ENCODE peak calls at places on chromosomes 2 and 18, in eight cellular contexts. A is endodermal cell; R is GDM1; V is CD8-positive, alpha-beta memory T cell; X is ELF-1; F is head of caudate nucleus; B is iris pigment epithelial cell; Y is activated CD4-positive, alpha-beta T cell treated with anti-CD3 and anti-CD28 coated beads, Interleukin-2, amount 50 U/mL, for 4 hours. C is an unnamed sample.

GRCh38 chr2:102253140-102253752 is 58.1 kb upstream of the IL1RL1 start:
- DNase-seq in A (no peak), R (no peak), V (peak), X (no peak), F (no peak), B (peak), Y (no peak), C (no peak)

GRCh38 chr2:191582355-191582754 is 95.6 kb upstream of the NABP1 start:
- DNase-seq in A (no peak), R (no peak), V (no peak), X (peak), F (no peak), B (peak), Y (no peak), C (no peak)

GRCh38 chr2:120620025-120620793 is 115.5 kb upstream of the GLI2 start:
- DNase-seq in A (no peak), R (no peak), V (no peak), X (no peak), F (no peak), B (peak), Y (no peak), C (no peak)

GRCh38 chr2:31318360-31319336 is 84.7 kb downstream of the EHD3 start:
- DNase-seq in A (no peak), R (peak), V (peak), X (no peak), F (no peak), B (peak), Y (peak), C (no peak)

GRCh38 chr2:63059434-63060078 is 8.9 kb downstream of the OTX1 start:
- DNase-seq in A (peak), R (no peak), V (no peak), X (no peak), F (no peak), B (no peak), Y (no peak), C (no peak)

GRCh38 chr2:188725981-188726380 is 248.2 kb upstream of the COL3A1 start:
- DNase-seq in A (no peak), R (no peak), V (no peak), X (no peak), F (no peak), B (peak), Y (no peak), C (no peak)

GRCh38 chr2:47264183-47264582 is 109.1 kb upstream of the STPG4 start:
- DNase-seq in A (peak), R (no peak), V (no peak), X (no peak), F (peak), B (no peak), Y (no peak), C (peak)

GRCh38 chr2:107591541-107591940 is 235.2 kb upstream of the RGPD4 start:
- DNase-seq in A (no peak), R (no peak), V (no peak), X (no peak), F (no peak), B (peak), Y (no peak), C (no peak)

GRCh38 chr2:231189571-231190495 is 8.6 kb upstream of the ARMC9 start:
- DNase-seq in A (no peak), R (no peak), V (no peak), X (peak), F (no peak), B (no peak), Y (no peak), C (no peak)

GRCh38 chr18:10379511-10379910 is 74.9 kb upstream of the APCDD1 start:
- DNase-seq in A (no peak), R (no peak), V (no peak), X (no peak), F (no peak), B (no peak), Y (no peak), C (no peak)

GRCh38 chr2:39492095-39492590 is 55.1 kb upstream of the MAP4K3 start:
- DNase-seq in A (no peak), R (no peak), V (no peak), X (no peak), F (no peak), B (peak), Y (no peak), C (no peak)

GRCh38 chr2:43139996-43140621 is 86.3 kb downstream of the ZFP36L2 start:
- DNase-seq in A (peak), R (no peak), V (no peak), X (peak), F (no peak), B (no peak), Y (no peak), C (no peak)

GRCh38 chr2:9745153-9745899 is 97.9 kb upstream of the TAF1B start:
- DNase-seq in A (no peak), R (no peak), V (no peak), X (no peak), F (no peak), B (no peak), Y (no peak), C (no peak)

GRCh38 chr18:79863161-79863945 is 65.6 kb downstream of the KCNG2 start:
- DNase-seq in A (peak), R (no peak), V (no peak), X (no peak), F (no peak), B (no peak), Y (no peak), C (no peak)

GRCh38 chr18:8366656-8367055 is 242.6 kb upstream of the RAB12 start:
- DNase-seq in A (peak), R (no peak), V (no peak), X (peak), F (no peak), B (no peak), Y (no peak), C (no peak)

GRCh38 chr2:43707255-43707654 is 31.0 kb upstream of the C1GALT1C1L start:
- DNase-seq in A (no peak), R (no peak), V (no peak), X (peak), F (no peak), B (peak), Y (no peak), C (no peak)

GRCh38 chr2:201127570-201127969 is 11.6 kb downstream of the CFLAR start:
- DNase-seq in A (no peak), R (no peak), V (no peak), X (no peak), F (peak), B (peak), Y (peak), C (peak)

GRCh38 chr18:48989304-48990284 is 38.8 kb upstream of the SMAD7 start:
- DNase-seq in A (peak), R (no peak), V (no peak), X (no peak), F (no peak), B (no peak), Y (no peak), C (no peak)

GRCh38 chr18:23578891-23579653 is 7.2 kb downstream of the NPC1 start:
- DNase-seq in A (no peak), R (no peak), V (no peak), X (no peak), F (no peak), B (peak), Y (no peak), C (no peak)

GRCh38 chr2:42794271-42795046 is 2.1 kb upstream of the HAAO start:
- DNase-seq in A (peak), R (no peak), V (no peak), X (peak), F (no peak), B (peak), Y (no peak), C (no peak)

GRCh38 chr18:24428709-24429108 is 2.2 kb downstream of the IMPACT start:
- DNase-seq in A (no peak), R (no peak), V (no peak), X (no peak), F (no peak), B (no peak), Y (no peak), C (no peak)

GRCh38 chr2:19841918-19842693 is 59.7 kb downstream of the TTC32 start:
- DNase-seq in A (no peak), R (no peak), V (no peak), X (no peak), F (no peak), B (no peak), Y (no peak), C (no peak)

GRCh38 chr18:11121426-11121825 is 27.9 kb downstream of the PIEZO2 start:
- DNase-seq in A (no peak), R (no peak), V (no peak), X (no peak), F (no peak), B (peak), Y (no peak), C (no peak)

GRCh38 chr18:48412339-48412929 is 3.3 kb upstream of the ZBTB7C start:
- DNase-seq in A (peak), R (no peak), V (no peak), X (peak), F (no peak), B (peak), Y (no peak), C (peak)

GRCh38 chr2:86442642-86443005 is 1.5 kb downstream of the KDM3A start:
- DNase-seq in A (peak), R (peak), V (peak), X (peak), F (peak), B (peak), Y (peak), C (peak)

GRCh38 chr2:218564056-218564455 is 4.1 kb downstream of the USP37 start:
- DNase-seq in A (no peak), R (no peak), V (no peak), X (no peak), F (no peak), B (no peak), Y (no peak), C (no peak)

GRCh38 chr2:181117176-181117925 is 136.9 kb downstream of the UBE2E3 start:
- DNase-seq in A (no peak), R (no peak), V (no peak), X (no peak), F (no peak), B (no peak), Y (no peak), C (no peak)

GRCh38 chr2:47437287-47437686 is 34.3 kb downstream of the MSH2 start:
- DNase-seq in A (no peak), R (no peak), V (no peak), X (no peak), F (no peak), B (peak), Y (no peak), C (peak)

GRCh38 chr18:52766002-52766540 is 426.1 kb downstream of the DCC start:
- DNase-seq in A (no peak), R (no peak), V (no peak), X (no peak), F (no peak), B (no peak), Y (no peak), C (no peak)

GRCh38 chr2:112661656-112662305 is 16.0 kb downstream of the SLC20A1 start:
- DNase-seq in A (no peak), R (no peak), V (no peak), X (no peak), F (no peak), B (peak), Y (no peak), C (no peak)

GRCh38 chr2:116435648-116436047 is 1378.8 kb upstream of the DDX18 start:
- DNase-seq in A (no peak), R (no peak), V (no peak), X (no peak), F (no peak), B (no peak), Y (no peak), C (no peak)

GRCh38 chr2:119644186-119644585 is 34.8 kb upstream of the TMEM177 start:
- DNase-seq in A (no peak), R (no peak), V (no peak), X (no peak), F (peak), B (peak), Y (no peak), C (no peak)

GRCh38 chr2:189836644-189837043 is 52.4 kb downstream of the PMS1 start:
- DNase-seq in A (no peak), R (no peak), V (no peak), X (no peak), F (no peak), B (peak), Y (no peak), C (no peak)

GRCh38 chr18:58222439-58223125 is 178.6 kb downstream of the NEDD4L start:
- DNase-seq in A (no peak), R (no peak), V (no peak), X (no peak), F (no peak), B (no peak), Y (no peak), C (no peak)

GRCh38 chr2:99066602-99067001 is 74.9 kb upstream of the C2orf15 start:
- DNase-seq in A (peak), R (peak), V (no peak), X (no peak), F (peak), B (peak), Y (peak), C (peak)

GRCh38 chr2:88543541-88544057 is 83.7 kb downstream of the EIF2AK3 start:
- DNase-seq in A (no peak), R (no peak), V (no peak), X (no peak), F (no peak), B (no peak), Y (no peak), C (no peak)

C was measured in globus pallidus.